ENCODE peak calls at places on chromosomes 3 and 15, in seven cellular contexts. P, L, K, X, A, M and R are unnamed samples.

GRCh38 chr3:147975165-147975564 is 566.0 kb downstream of the ZIC1 start:
- DNase-seq in P (no peak), L (no peak), K (no peak), X (no peak), A (no peak), M (no peak), R (no peak)

GRCh38 chr3:41819200-41819599 is 142.7 kb downstream of the ULK4 start:
- DNase-seq in P (no peak), L (no peak), K (no peak), X (no peak), A (no peak), M (no peak), R (no peak)

GRCh38 chr3:90011136-90011535 is 903.7 kb downstream of the EPHA3 start:
- DNase-seq in P (peak; percentile 19), L (no peak), K (peak; percentile 4), X (no peak), A (no peak), M (no peak), R (no peak)

GRCh38 chr3:13452490-13453335 is 27.4 kb upstream of the HDAC11 start:
- DNase-seq in P (peak; percentile 50), L (peak; percentile 62), K (peak; percentile 48), X (peak; percentile 10), A (no peak), M (no peak), R (no peak)

GRCh38 chr3:44970916-44971490 is 5.0 kb downstream of the ZDHHC3 start:
- DNase-seq in P (no peak), L (no peak), K (no peak), X (no peak), A (no peak), M (no peak), R (no peak)

GRCh38 chr15:32825219-32825618 is 107.4 kb downstream of the GREM1 start:
- DNase-seq in P (peak; percentile 42), L (no peak), K (no peak), X (no peak), A (no peak), M (no peak), R (no peak)

GRCh38 chr15:43881944-43882343 is 55.1 kb downstream of the WDR76 start:
- DNase-seq in P (no peak), L (no peak), K (no peak), X (no peak), A (no peak), M (peak; percentile 73), R (no peak)

GRCh38 chr3:169945313-169945712 is 21.3 kb upstream of the SEC62 start:
- DNase-seq in P (no peak), L (no peak), K (no peak), X (peak; percentile 11), A (no peak), M (no peak), R (no peak)

GRCh38 chr3:126980266-126980811 is 2.6 kb upstream of the PLXNA1 start:
- DNase-seq in P (no peak), L (no peak), K (no peak), X (no peak), A (no peak), M (no peak), R (no peak)

GRCh38 chr15:60744826-60745225 is 265.9 kb upstream of the ICE2 start:
- DNase-seq in P (no peak), L (no peak), K (no peak), X (no peak), A (no peak), M (no peak), R (no peak)

GRCh38 chr3:196108075-196108743 is 26.3 kb upstream of the TFRC start:
- DNase-seq in P (no peak), L (no peak), K (no peak), X (no peak), A (no peak), M (peak; percentile 77), R (peak; percentile 86)

GRCh38 chr3:11195721-11196332 is 41.5 kb downstream of the HRH1 start:
- DNase-seq in P (peak; percentile 79), L (no peak), K (no peak), X (no peak), A (no peak), M (no peak), R (no peak)

GRCh38 chr3:124329723-124330122 is 337.8 kb upstream of the ROPN1 start:
- DNase-seq in P (no peak), L (no peak), K (no peak), X (no peak), A (no peak), M (no peak), R (no peak)

GRCh38 chr3:46695962-46696922 is 2.8 kb upstream of the ALS2CL start:
- DNase-seq in P (peak; percentile 16), L (no peak), K (no peak), X (no peak), A (no peak), M (no peak), R (no peak)

GRCh38 chr15:89399070-89399389 is 64.4 kb upstream of the POLG start:
- DNase-seq in P (no peak), L (no peak), K (no peak), X (no peak), A (no peak), M (no peak), R (no peak)

GRCh38 chr3:51703026-51703775 is 3.7 kb upstream of the GRM2 start:
- DNase-seq in P (no peak), L (no peak), K (no peak), X (no peak), A (no peak), M (peak; percentile 49), R (no peak)

GRCh38 chr15:66481107-66481856 is 16.3 kb downstream of the SNAPC5 start:
- DNase-seq in P (peak; percentile 66), L (no peak), K (no peak), X (no peak), A (peak; percentile 69), M (no peak), R (no peak)

GRCh38 chr3:147412917-147413711 is 3.9 kb downstream of the ZIC1 start:
- DNase-seq in P (no peak), L (no peak), K (no peak), X (no peak), A (no peak), M (no peak), R (no peak)

GRCh38 chr3:109224333-109224732 is 87.8 kb downstream of the C3orf85 start:
- DNase-seq in P (no peak), L (no peak), K (peak; percentile 1), X (no peak), A (no peak), M (peak; percentile 23), R (no peak)

GRCh38 chr15:32981536-32981935 is 213.0 kb downstream of the FMN1 start:
- DNase-seq in P (peak; percentile 38), L (no peak), K (no peak), X (no peak), A (no peak), M (no peak), R (no peak)

GRCh38 chr3:160665784-160666526 is 11.0 kb upstream of the ARL14 start:
- DNase-seq in P (peak; percentile 96), L (no peak), K (no peak), X (no peak), A (peak; percentile 63), M (no peak), R (no peak)

GRCh38 chr15:32786906-32787305 is 69.1 kb downstream of the GREM1 start:
- DNase-seq in P (peak; percentile 13), L (no peak), K (no peak), X (no peak), A (no peak), M (no peak), R (no peak)

GRCh38 chr3:152037953-152038352 is 164.5 kb downstream of the SUCNR1 start:
- DNase-seq in P (no peak), L (no peak), K (no peak), X (no peak), A (no peak), M (no peak), R (no peak)

GRCh38 chr3:196502775-196503181 is 790 bp downstream of the RNF168 start:
- DNase-seq in P (peak; percentile 91), L (peak; percentile 71), K (peak; percentile 48), X (peak; percentile 30), A (peak; percentile 67), M (peak; percentile 23), R (no peak)

GRCh38 chr3:73148653-73149052 is 87.2 kb downstream of the EBLN2 start:
- DNase-seq in P (no peak), L (no peak), K (no peak), X (no peak), A (no peak), M (no peak), R (no peak)

GRCh38 chr3:142993958-142994442 is 7.4 kb upstream of the U2SURP start:
- DNase-seq in P (peak; percentile 52), L (peak; percentile 58), K (no peak), X (peak; percentile 28), A (no peak), M (peak; percentile 70), R (peak; percentile 57)

GRCh38 chr3:45644063-45644462 is 45.1 kb upstream of the SACM1L start:
- DNase-seq in P (peak; percentile 83), L (no peak), K (no peak), X (no peak), A (no peak), M (no peak), R (no peak)

GRCh38 chr15:33454996-33455395 is 144.2 kb downstream of the RYR3 start:
- DNase-seq in P (no peak), L (no peak), K (peak; percentile 25), X (no peak), A (no peak), M (no peak), R (no peak)

GRCh38 chr15:71337197-71337845 is 222.1 kb downstream of the THSD4 start:
- DNase-seq in P (peak; percentile 64), L (no peak), K (no peak), X (no peak), A (peak; percentile 69), M (peak; percentile 59), R (no peak)

GRCh38 chr3:11953350-11953749 is 50.8 kb upstream of the SYN2 start:
- DNase-seq in P (no peak), L (no peak), K (no peak), X (no peak), A (no peak), M (no peak), R (peak; percentile 26)

GRCh38 chr15:47301481-47301880 is 415.8 kb upstream of the SEMA6D start:
- DNase-seq in P (no peak), L (no peak), K (no peak), X (no peak), A (no peak), M (no peak), R (no peak)

GRCh38 chr3:35685153-35685552 is 45.8 kb downstream of the ARPP21 start:
- DNase-seq in P (no peak), L (no peak), K (no peak), X (no peak), A (no peak), M (no peak), R (no peak)